ENCODE peak calls at places on chromosome 7, in six cellular contexts. K is HCT116, X is mammary epithelial cell, B is pancreas, D is cardiac fibroblast, G is MM.1S. L is an unnamed sample.

GRCh38 chr7:100369105-100369504 is 4.2 kb upstream of the PILRA start:
- DNase-seq in K (no peak), X (no peak), B (no peak), D (no peak), G (peak; percentile 53), L (no peak)

GRCh38 chr7:2966466-2967078 is 77.1 kb downstream of the CARD11 start:
- DNase-seq in K (no peak), X (no peak), B (no peak), D (no peak), G (no peak), L (no peak)

GRCh38 chr7:95482398-95482797 is 3.3 kb upstream of the ASB4 start:
- DNase-seq in K (no peak), X (no peak), B (no peak), D (no peak), G (no peak), L (no peak)

GRCh38 chr7:127209886-127210285 is 42.9 kb downstream of the GRM8 start:
- DNase-seq in K (no peak), X (no peak), B (no peak), D (no peak), G (no peak), L (no peak)

GRCh38 chr7:95577137-95577536 is 19.2 kb downstream of the PDK4 start:
- DNase-seq in K (no peak), X (peak; percentile 25), B (no peak), D (no peak), G (no peak), L (no peak)

GRCh38 chr7:132653364-132653930 is 77.2 kb upstream of the PLXNA4 start:
- DNase-seq in K (no peak), X (no peak), B (no peak), D (no peak), G (peak; percentile 39), L (no peak)

GRCh38 chr7:98681951-98682350 is 64.9 kb downstream of the NPTX2 start:
- DNase-seq in K (no peak), X (peak; percentile 3), B (no peak), D (no peak), G (peak; percentile 46), L (no peak)

GRCh38 chr7:85765698-85766298 is 578.9 kb upstream of the SEMA3D start:
- DNase-seq in K (no peak), X (no peak), B (no peak), D (no peak), G (no peak), L (no peak)

GRCh38 chr7:3025616-3026015 is 18.1 kb downstream of the CARD11 start:
- DNase-seq in K (no peak), X (no peak), B (no peak), D (no peak), G (no peak), L (no peak)

GRCh38 chr7:82816272-82816671 is 346.4 kb downstream of the PCLO start:
- DNase-seq in K (peak; percentile 1), X (no peak), B (no peak), D (no peak), G (no peak), L (no peak)
- TF ChIP-seq CTCF in K (no peak), X (no peak), B (no peak), D (no peak), G (no peak), L (no peak)

GRCh38 chr7:73567140-73567539 is 9.7 kb upstream of the BCL7B start:
- DNase-seq in K (no peak), X (no peak), B (no peak), D (no peak), G (no peak), L (no peak)

GRCh38 chr7:73570521-73570920 is 7.9 kb downstream of the TBL2 start:
- DNase-seq in K (no peak), X (no peak), B (no peak), D (no peak), G (no peak), L (no peak)

GRCh38 chr7:73569042-73569608 is 9.3 kb downstream of the TBL2 start:
- DNase-seq in K (no peak), X (no peak), B (no peak), D (no peak), G (no peak), L (no peak)

GRCh38 chr7:73567701-73568685 is 10.4 kb downstream of the TBL2 start:
- DNase-seq in K (no peak), X (peak; percentile 14), B (no peak), D (peak; percentile 18), G (no peak), L (peak; percentile 23)

GRCh38 chr7:73565675-73566342 is 8.3 kb upstream of the BCL7B start:
- DNase-seq in K (no peak), X (no peak), B (no peak), D (peak; percentile 20), G (peak; percentile 39), L (peak; percentile 27)
- H3K4me3 ChIP-seq in K (no peak overlapping the region), X (no peak overlapping the region), B (no peak overlapping the region), D (no peak overlapping the region), G (peak overlapping the region; percentile 61), L (peak overlapping the region; percentile 5)

GRCh38 chr7:48424731-48425130 is 253.5 kb downstream of the ABCA13 start:
- DNase-seq in K (no peak), X (peak; percentile 48), B (no peak), D (peak; percentile 55), G (peak; percentile 52), L (peak; percentile 11)
- TF ChIP-seq CTCF in K (no peak), X (peak; percentile 94), B (no peak), D (peak; percentile 22), G (peak; percentile 59), L (peak; percentile 36)

DNA sequence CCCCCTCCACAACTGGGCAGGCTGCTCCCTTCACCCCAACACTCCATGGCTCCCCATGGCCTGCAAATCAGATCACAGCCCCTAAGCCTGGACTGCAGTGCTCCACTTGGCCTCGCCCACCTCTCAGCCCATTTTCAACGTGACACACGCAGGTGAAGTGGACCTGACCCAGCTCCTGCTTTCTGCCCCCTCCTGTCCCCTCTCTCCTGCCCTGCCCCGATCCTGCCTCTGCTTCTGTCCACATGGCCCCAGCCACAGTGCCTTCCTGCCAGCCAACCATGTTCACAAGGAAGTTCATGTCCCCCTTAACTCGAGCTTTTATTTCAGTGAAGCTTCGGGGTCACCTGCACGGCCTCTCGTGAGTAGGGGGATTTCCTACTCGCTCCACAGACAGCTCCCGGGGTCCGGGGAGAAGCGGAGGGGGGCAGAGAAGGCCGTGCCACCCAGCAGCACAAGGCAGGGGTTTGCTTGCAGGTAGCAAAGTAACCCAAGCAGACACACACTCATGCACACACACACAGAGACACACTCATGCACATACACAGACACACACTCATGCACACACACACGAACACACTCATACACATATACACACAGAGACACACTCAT is 537.5 kb downstream of the DNAJB6 start:
- DNase-seq in K (no peak), X (no peak), B (no peak), D (no peak), G (no peak), L (no peak)
- H3K4me3 ChIP-seq in K (no peak overlapping the region), X (no peak overlapping the region), B (no peak overlapping the region), D (no peak overlapping the region), G (no peak overlapping the region), L (no peak overlapping the region)

L was measured in AG10803.